ENCODE peak calls at places on chromosomes 7 and 10, in ten cellular contexts. D is chondrocyte; Z is left ventricle myocardium inferior; O is endothelial cell; B is lower lobe of right lung; R is A549; I is CD4-positive, alpha-beta T cell; F is colonic mucosa; T is GM23338; K is psoas muscle. H is an unnamed sample.
A peak's percentile ranks its signal among the peaks of the same experiment; 100 is the strongest.

GRCh38 chr10:3780056-3780765 is 4.8 kb downstream of the KLF6 start:
- DNase-seq in O (no peak), T (no peak), Z (no peak), K (peak; percentile 67), I (no peak), F (peak; percentile 20), R (no peak), D (no peak), B (no peak), H (no peak)

GRCh38 chr10:83612746-83613145 is 526.6 kb upstream of the GHITM start:
- DNase-seq in R (no peak), B (no peak), F (no peak), T (no peak), K (no peak), O (no peak), Z (no peak), I (no peak), D (no peak), H (no peak)

GRCh38 chr7:75866497-75867389 is 12.1 kb upstream of the RHBDD2 start:
- DNase-seq in B (peak; percentile 71), F (peak; percentile 56), Z (peak; percentile 45), R (peak; percentile 77), O (peak; percentile 53), D (no peak), T (peak; percentile 90), K (peak; percentile 68), I (peak; percentile 23), H (peak; percentile 52)

GRCh38 chr7:122887198-122887597 is 938 bp upstream of the CADPS2 start:
- DNase-seq in B (peak; percentile 67), F (peak; percentile 69), Z (peak; percentile 68), T (peak; percentile 75), R (peak; percentile 54), O (peak; percentile 58), K (peak; percentile 61), D (no peak), I (no peak), H (peak; percentile 64)

GRCh38 chr10:109892885-109893284 is 30.4 kb downstream of the XPNPEP1 start:
- DNase-seq in Z (no peak), D (no peak), T (peak; percentile 20), K (peak; percentile 59), B (no peak), I (no peak), F (no peak), O (no peak), R (no peak), H (no peak)

GRCh38 chr10:79331709-79332108 is 15.6 kb upstream of the PPIF start:
- DNase-seq in R (peak; percentile 73), T (no peak), D (no peak), K (no peak), Z (no peak), I (peak; percentile 21), B (peak; percentile 55), F (no peak), O (no peak), H (no peak)

GRCh38 chr7:126411032-126411820 is 841.5 kb downstream of the GRM8 start:
- DNase-seq in Z (no peak), D (no peak), O (no peak), F (no peak), B (no peak), K (no peak), R (no peak), T (no peak), I (no peak), H (no peak)

GRCh38 chr10:7526017-7526400 is 115.2 kb upstream of the SFMBT2 start:
- DNase-seq in T (peak; percentile 30), B (no peak), K (no peak), Z (no peak), F (no peak), I (no peak), R (no peak), D (no peak), O (no peak), H (no peak)

GRCh38 chr7:81871606-81872265 is 101.9 kb upstream of the HGF start:
- DNase-seq in I (no peak), D (no peak), Z (no peak), B (no peak), R (no peak), F (no peak), O (no peak), K (no peak), T (no peak), H (no peak)

GRCh38 chr10:52455095-52455494 is 141.0 kb downstream of the DKK1 start:
- DNase-seq in T (no peak), Z (no peak), O (no peak), R (peak; percentile 59), F (no peak), K (no peak), B (no peak), D (no peak), I (no peak), H (no peak)

GRCh38 chr7:74579800-74580685 is 77.5 kb upstream of the GTF2I start:
- DNase-seq in O (no peak), Z (no peak), R (peak; percentile 89), I (no peak), K (no peak), F (peak; percentile 89), B (peak; percentile 63), D (no peak), T (no peak), H (peak; percentile 85)

GRCh38 chr7:45656431-45656830 is 82.3 kb downstream of the ADCY1 start:
- DNase-seq in B (no peak), Z (no peak), I (no peak), K (no peak), R (no peak), F (no peak), T (no peak), O (no peak), D (no peak), H (no peak)

GRCh38 chr7:158044156-158044823 is 543.3 kb downstream of the PTPRN2 start:
- DNase-seq in F (no peak), Z (no peak), D (no peak), R (no peak), K (no peak), O (no peak), B (no peak), I (no peak), T (no peak), H (no peak)

GRCh38 chr10:13120786-13121499 is 21.0 kb downstream of the OPTN start:
- DNase-seq in F (no peak), D (no peak), K (no peak), T (no peak), I (no peak), Z (no peak), O (no peak), B (no peak), R (no peak), H (no peak)

GRCh38 chr7:100607111-100607510 is 4.9 kb downstream of the PCOLCE start:
- DNase-seq in I (no peak), K (no peak), T (no peak), B (no peak), D (no peak), F (no peak), Z (no peak), R (no peak), O (no peak), H (no peak)

GRCh38 chr7:16323313-16323712 is 98.0 kb downstream of the CRPPA start:
- DNase-seq in I (no peak), B (no peak), Z (no peak), K (no peak), R (no peak), D (no peak), O (no peak), T (no peak), F (no peak), H (no peak)

GRCh38 chr10:58220769-58221448 is 46.8 kb downstream of the IPMK start:
- DNase-seq in Z (no peak), D (no peak), O (no peak), R (no peak), I (no peak), F (no peak), K (no peak), T (no peak), B (no peak), H (no peak)

GRCh38 chr7:80467069-80467468 is 44.8 kb downstream of the GNAT3 start:
- DNase-seq in O (no peak), F (no peak), B (no peak), K (no peak), R (peak; percentile 38), Z (no peak), D (no peak), I (no peak), T (no peak), H (no peak)

GRCh38 chr10:53010362-53010907 is 237.9 kb upstream of the MBL2 start:
- DNase-seq in I (no peak), R (no peak), D (no peak), T (no peak), O (no peak), K (no peak), Z (no peak), B (no peak), F (no peak), H (no peak)

DNA sequence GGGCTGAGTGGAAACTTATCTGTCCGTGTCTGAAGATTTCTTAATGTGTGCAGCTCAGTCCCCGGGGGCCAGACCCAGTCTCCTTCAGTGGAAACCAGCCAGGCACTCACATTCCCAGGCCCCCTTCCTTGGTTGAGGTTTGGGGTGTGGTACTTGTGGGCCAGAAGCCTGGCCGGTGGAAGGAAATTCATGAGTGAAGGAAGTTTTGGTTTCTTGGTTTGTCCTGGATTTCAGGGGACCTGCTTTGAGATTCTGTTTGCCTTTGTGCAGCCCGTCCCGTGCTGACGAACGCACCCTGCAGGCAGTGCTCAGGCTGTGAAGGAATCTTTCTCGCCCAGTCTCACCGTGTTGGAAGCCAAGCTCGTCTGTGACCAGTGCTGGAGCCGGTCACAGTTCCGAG is 2.9 kb downstream of the INPP5A start:
- DNase-seq in I (no peak), T (peak; percentile 38), K (peak; percentile 55), F (no peak), R (no peak), Z (peak; percentile 30), B (peak; percentile 43), O (no peak), D (peak; percentile 68), H (peak; percentile 29)
- TF ChIP-seq CTCF in I (no peak), T (peak; percentile 35), K (no peak), F (no peak), R (no peak), Z (peak; percentile 47), B (no peak), O (no peak), D (peak; percentile 70), H (no peak)

GRCh38 chr7:44307301-44307900 is 18.0 kb downstream of the CAMK2B start:
- DNase-seq in I (no peak), K (peak; percentile 67), Z (no peak), R (peak; percentile 59), F (peak; percentile 16), B (no peak), O (no peak), T (peak; percentile 62), D (no peak), H (no peak)
- TF ChIP-seq CTCF in I (no peak), K (no peak), Z (peak; percentile 51), R (peak; percentile 30), F (no peak), B (no peak), O (no peak), T (peak; percentile 66), D (peak; percentile 63), H (no peak)

GRCh38 chr7:142158741-142159496 is 47.4 kb downstream of the MGAM2 start:
- DNase-seq in Z (no peak), I (no peak), K (no peak), T (no peak), B (no peak), D (no peak), O (no peak), F (no peak), R (no peak), H (no peak)
- TF ChIP-seq CTCF in Z (no peak), I (no peak), K (no peak), T (no peak), B (no peak), D (no peak), O (no peak), F (no peak), R (no peak), H (no peak)

GRCh38 chr7:157037028-157037427 is 26.6 kb upstream of the MNX1 start:
- DNase-seq in Z (no peak), T (no peak), I (no peak), D (peak; percentile 39), B (no peak), F (no peak), O (no peak), R (no peak), K (no peak), H (no peak)
- TF ChIP-seq CTCF in Z (no peak), T (no peak), I (no peak), D (no peak), B (no peak), F (no peak), O (no peak), R (no peak), K (no peak), H (no peak)

H was measured in mucosa of descending colon.